ENCODE peak calls at places on chromosomes 12 and 14, in seven cellular contexts. One of them, this sample, is unnamed.

GRCh38 chr14:95196268-95196667 is 38.9 kb upstream of the DICER1 start:
- DNase-seq in BJ: no peak
- DNase-seq in stimulated activated CD8-positive, alpha-beta memory T cell treated with anti-CD3 and anti-CD28 coated beads, Interleukin-12 subunit alpha, Interleukin-12 subunit beta, amount 100 ng/mL, for 1 hour: no peak
- DNase-seq in caudate nucleus: no peak
- DNase-seq in AG10803: no peak
- DNase-seq in T-cell: no peak
- DNase-seq in GM03348: peak; percentile 33
- DNase-seq in this sample: no peak

GRCh38 chr12:14938301-14938700 is at the start of gene ERP27:
- DNase-seq in stimulated activated CD8-positive, alpha-beta memory T cell treated with anti-CD3 and anti-CD28 coated beads, Interleukin-12 subunit alpha, Interleukin-12 subunit beta, amount 100 ng/mL, for 1 hour: no peak
- DNase-seq in BJ: no peak
- DNase-seq in caudate nucleus: no peak
- DNase-seq in AG10803: no peak
- DNase-seq in T-cell: no peak
- DNase-seq in GM03348: no peak
- DNase-seq in this sample: no peak

GRCh38 chr12:42306297-42306696 is 19.6 kb downstream of the ZCRB1 start:
- DNase-seq in AG10803: no peak
- DNase-seq in GM03348: no peak
- DNase-seq in caudate nucleus: no peak
- DNase-seq in stimulated activated CD8-positive, alpha-beta memory T cell treated with anti-CD3 and anti-CD28 coated beads, Interleukin-12 subunit alpha, Interleukin-12 subunit beta, amount 100 ng/mL, for 1 hour: no peak
- DNase-seq in BJ: no peak
- DNase-seq in T-cell: no peak
- DNase-seq in this sample: no peak

GRCh38 chr12:87815738-87816137 is 213.5 kb downstream of the C12orf50 start:
- DNase-seq in stimulated activated CD8-positive, alpha-beta memory T cell treated with anti-CD3 and anti-CD28 coated beads, Interleukin-12 subunit alpha, Interleukin-12 subunit beta, amount 100 ng/mL, for 1 hour: no peak
- DNase-seq in AG10803: no peak
- DNase-seq in BJ: no peak
- DNase-seq in GM03348: no peak
- DNase-seq in caudate nucleus: no peak
- DNase-seq in T-cell: no peak
- DNase-seq in this sample: no peak

GRCh38 chr12:30794020-30794419 is 39.3 kb upstream of the CAPRIN2 start:
- DNase-seq in T-cell: no peak
- DNase-seq in BJ: no peak
- DNase-seq in caudate nucleus: no peak
- DNase-seq in AG10803: no peak
- DNase-seq in stimulated activated CD8-positive, alpha-beta memory T cell treated with anti-CD3 and anti-CD28 coated beads, Interleukin-12 subunit alpha, Interleukin-12 subunit beta, amount 100 ng/mL, for 1 hour: no peak
- DNase-seq in GM03348: no peak
- DNase-seq in this sample: no peak

GRCh38 chr14:103908580-103908979 is 19.7 kb upstream of the TDRD9 start:
- DNase-seq in GM03348: no peak
- DNase-seq in AG10803: no peak
- DNase-seq in caudate nucleus: no peak
- DNase-seq in stimulated activated CD8-positive, alpha-beta memory T cell treated with anti-CD3 and anti-CD28 coated beads, Interleukin-12 subunit alpha, Interleukin-12 subunit beta, amount 100 ng/mL, for 1 hour: no peak
- DNase-seq in T-cell: peak; percentile 56
- DNase-seq in BJ: no peak
- DNase-seq in this sample: no peak

GRCh38 chr12:121494093-121494787 is 86.6 kb downstream of the KDM2B start:
- DNase-seq in stimulated activated CD8-positive, alpha-beta memory T cell treated with anti-CD3 and anti-CD28 coated beads, Interleukin-12 subunit alpha, Interleukin-12 subunit beta, amount 100 ng/mL, for 1 hour: peak; percentile 42
- DNase-seq in BJ: no peak
- DNase-seq in GM03348: peak; percentile 78
- DNase-seq in T-cell: peak; percentile 67
- DNase-seq in caudate nucleus: no peak
- DNase-seq in AG10803: peak; percentile 27
- DNase-seq in this sample: peak; percentile 37

GRCh38 chr14:78245238-78245637 is 75.1 kb downstream of the NRXN3 start:
- DNase-seq in caudate nucleus: no peak
- DNase-seq in AG10803: no peak
- DNase-seq in stimulated activated CD8-positive, alpha-beta memory T cell treated with anti-CD3 and anti-CD28 coated beads, Interleukin-12 subunit alpha, Interleukin-12 subunit beta, amount 100 ng/mL, for 1 hour: no peak
- DNase-seq in BJ: no peak
- DNase-seq in T-cell: no peak
- DNase-seq in GM03348: no peak
- DNase-seq in this sample: no peak

GRCh38 chr14:49931523-49931922 is 38.6 kb downstream of the ARF6 start:
- DNase-seq in stimulated activated CD8-positive, alpha-beta memory T cell treated with anti-CD3 and anti-CD28 coated beads, Interleukin-12 subunit alpha, Interleukin-12 subunit beta, amount 100 ng/mL, for 1 hour: no peak
- DNase-seq in caudate nucleus: no peak
- DNase-seq in GM03348: no peak
- DNase-seq in T-cell: no peak
- DNase-seq in AG10803: no peak
- DNase-seq in BJ: no peak
- DNase-seq in this sample: no peak

GRCh38 chr14:68865542-68865941 is 72.7 kb upstream of the ZFP36L1 start:
- DNase-seq in AG10803: no peak
- DNase-seq in stimulated activated CD8-positive, alpha-beta memory T cell treated with anti-CD3 and anti-CD28 coated beads, Interleukin-12 subunit alpha, Interleukin-12 subunit beta, amount 100 ng/mL, for 1 hour: no peak
- DNase-seq in GM03348: no peak
- DNase-seq in caudate nucleus: no peak
- DNase-seq in BJ: no peak
- DNase-seq in T-cell: no peak
- DNase-seq in this sample: no peak

GRCh38 chr14:79491161-79491560 is 720.1 kb downstream of the DIO2 start:
- DNase-seq in caudate nucleus: no peak
- DNase-seq in BJ: no peak
- DNase-seq in stimulated activated CD8-positive, alpha-beta memory T cell treated with anti-CD3 and anti-CD28 coated beads, Interleukin-12 subunit alpha, Interleukin-12 subunit beta, amount 100 ng/mL, for 1 hour: no peak
- DNase-seq in GM03348: no peak
- DNase-seq in AG10803: no peak
- DNase-seq in T-cell: no peak
- DNase-seq in this sample: no peak

GRCh38 chr12:130201037-130201436 is 38.8 kb downstream of the FZD10 start:
- DNase-seq in BJ: no peak
- DNase-seq in GM03348: no peak
- DNase-seq in T-cell: no peak
- DNase-seq in caudate nucleus: no peak
- DNase-seq in AG10803: no peak
- DNase-seq in stimulated activated CD8-positive, alpha-beta memory T cell treated with anti-CD3 and anti-CD28 coated beads, Interleukin-12 subunit alpha, Interleukin-12 subunit beta, amount 100 ng/mL, for 1 hour: no peak
- DNase-seq in this sample: no peak

GRCh38 chr14:72792051-72792788 is 101.7 kb downstream of the DPF3 start:
- DNase-seq in AG10803: no peak
- DNase-seq in GM03348: no peak
- DNase-seq in T-cell: no peak
- DNase-seq in stimulated activated CD8-positive, alpha-beta memory T cell treated with anti-CD3 and anti-CD28 coated beads, Interleukin-12 subunit alpha, Interleukin-12 subunit beta, amount 100 ng/mL, for 1 hour: no peak
- DNase-seq in caudate nucleus: peak; percentile 43
- DNase-seq in BJ: no peak
- DNase-seq in this sample: no peak

GRCh38 chr14:74945852-74946658 is 9.3 kb downstream of the PGF start:
- DNase-seq in BJ: no peak
- DNase-seq in GM03348: peak; percentile 93
- DNase-seq in T-cell: peak; percentile 74
- DNase-seq in AG10803: peak; percentile 53
- DNase-seq in caudate nucleus: peak; percentile 30
- DNase-seq in stimulated activated CD8-positive, alpha-beta memory T cell treated with anti-CD3 and anti-CD28 coated beads, Interleukin-12 subunit alpha, Interleukin-12 subunit beta, amount 100 ng/mL, for 1 hour: peak; percentile 62
- DNase-seq in this sample: peak; percentile 38

GRCh38 chr12:93536111-93536765 is 36.2 kb upstream of the SOCS2 start:
- DNase-seq in AG10803: no peak
- DNase-seq in BJ: no peak
- DNase-seq in T-cell: no peak
- DNase-seq in GM03348: no peak
- DNase-seq in caudate nucleus: no peak
- DNase-seq in stimulated activated CD8-positive, alpha-beta memory T cell treated with anti-CD3 and anti-CD28 coated beads, Interleukin-12 subunit alpha, Interleukin-12 subunit beta, amount 100 ng/mL, for 1 hour: no peak
- DNase-seq in this sample: no peak

GRCh38 chr12:75975692-75976091 is 55.9 kb downstream of the PHLDA1 start:
- DNase-seq in T-cell: no peak
- DNase-seq in caudate nucleus: no peak
- DNase-seq in AG10803: no peak
- DNase-seq in BJ: no peak
- DNase-seq in stimulated activated CD8-positive, alpha-beta memory T cell treated with anti-CD3 and anti-CD28 coated beads, Interleukin-12 subunit alpha, Interleukin-12 subunit beta, amount 100 ng/mL, for 1 hour: no peak
- DNase-seq in GM03348: no peak
- DNase-seq in this sample: peak; percentile 11

GRCh38 chr12:113880993-113881392 is 85.1 kb downstream of the RBM19 start:
- DNase-seq in T-cell: no peak
- DNase-seq in BJ: no peak
- DNase-seq in stimulated activated CD8-positive, alpha-beta memory T cell treated with anti-CD3 and anti-CD28 coated beads, Interleukin-12 subunit alpha, Interleukin-12 subunit beta, amount 100 ng/mL, for 1 hour: no peak
- DNase-seq in caudate nucleus: no peak
- DNase-seq in GM03348: no peak
- DNase-seq in AG10803: no peak
- DNase-seq in this sample: no peak

GRCh38 chr12:11652351-11653040 is 3.0 kb downstream of the ETV6 start:
- DNase-seq in AG10803: peak; percentile 81
- DNase-seq in stimulated activated CD8-positive, alpha-beta memory T cell treated with anti-CD3 and anti-CD28 coated beads, Interleukin-12 subunit alpha, Interleukin-12 subunit beta, amount 100 ng/mL, for 1 hour: no peak
- DNase-seq in BJ: no peak
- DNase-seq in GM03348: peak; percentile 52
- DNase-seq in caudate nucleus: no peak
- DNase-seq in T-cell: no peak
- DNase-seq in this sample: peak; percentile 64

GRCh38 chr14:65419593-65420252 is 7.2 kb downstream of the FUT8 start:
- DNase-seq in T-cell: no peak
- DNase-seq in stimulated activated CD8-positive, alpha-beta memory T cell treated with anti-CD3 and anti-CD28 coated beads, Interleukin-12 subunit alpha, Interleukin-12 subunit beta, amount 100 ng/mL, for 1 hour: no peak
- DNase-seq in AG10803: no peak
- DNase-seq in caudate nucleus: no peak
- DNase-seq in GM03348: no peak
- DNase-seq in BJ: no peak
- DNase-seq in this sample: no peak

GRCh38 chr14:69928111-69928523 is 48.9 kb downstream of the SMOC1 start:
- DNase-seq in T-cell: no peak
- DNase-seq in BJ: no peak
- DNase-seq in AG10803: peak; percentile 2
- DNase-seq in caudate nucleus: no peak
- DNase-seq in stimulated activated CD8-positive, alpha-beta memory T cell treated with anti-CD3 and anti-CD28 coated beads, Interleukin-12 subunit alpha, Interleukin-12 subunit beta, amount 100 ng/mL, for 1 hour: no peak
- DNase-seq in GM03348: no peak
- DNase-seq in this sample: no peak

GRCh38 chr14:95796846-95797245 is 79.8 kb upstream of the TUNAR start:
- DNase-seq in BJ: no peak
- DNase-seq in GM03348: no peak
- DNase-seq in AG10803: no peak
- DNase-seq in stimulated activated CD8-positive, alpha-beta memory T cell treated with anti-CD3 and anti-CD28 coated beads, Interleukin-12 subunit alpha, Interleukin-12 subunit beta, amount 100 ng/mL, for 1 hour: no peak
- DNase-seq in caudate nucleus: no peak
- DNase-seq in T-cell: no peak
- DNase-seq in this sample: no peak

GRCh38 chr12:1011091-1011490 is 20.1 kb downstream of the ERC1 start:
- DNase-seq in T-cell: no peak
- DNase-seq in GM03348: no peak
- DNase-seq in caudate nucleus: no peak
- DNase-seq in AG10803: no peak
- DNase-seq in stimulated activated CD8-positive, alpha-beta memory T cell treated with anti-CD3 and anti-CD28 coated beads, Interleukin-12 subunit alpha, Interleukin-12 subunit beta, amount 100 ng/mL, for 1 hour: no peak
- DNase-seq in BJ: no peak
- DNase-seq in this sample: no peak

GRCh38 chr12:47891356-47891755 is 13.4 kb downstream of the VDR start:
- DNase-seq in T-cell: no peak
- DNase-seq in caudate nucleus: no peak
- DNase-seq in BJ: no peak
- DNase-seq in stimulated activated CD8-positive, alpha-beta memory T cell treated with anti-CD3 and anti-CD28 coated beads, Interleukin-12 subunit alpha, Interleukin-12 subunit beta, amount 100 ng/mL, for 1 hour: no peak
- DNase-seq in GM03348: peak; percentile 51
- DNase-seq in AG10803: no peak
- DNase-seq in this sample: no peak

GRCh38 chr12:45816652-45817051 is 87.1 kb downstream of the ARID2 start:
- DNase-seq in GM03348: no peak
- DNase-seq in caudate nucleus: no peak
- DNase-seq in BJ: no peak
- DNase-seq in AG10803: no peak
- DNase-seq in stimulated activated CD8-positive, alpha-beta memory T cell treated with anti-CD3 and anti-CD28 coated beads, Interleukin-12 subunit alpha, Interleukin-12 subunit beta, amount 100 ng/mL, for 1 hour: no peak
- DNase-seq in T-cell: no peak
- DNase-seq in this sample: no peak